ENCODE peak calls at places on chromosomes 3 and 15, in six cellular contexts. E is astrocyte, I is astrocyte of the cerebellum, O is lung, M is foreskin fibroblast, B is thyroid gland. Q is an unnamed sample.

GRCh38 chr15:95134306-95135100 is 903.1 kb downstream of the MCTP2 start:
- DNase-seq in B (no peak), I (no peak), M (peak; percentile 26), E (peak; percentile 46), O (no peak), Q (no peak)

GRCh38 chr15:75532413-75533250 is 46.5 kb downstream of the PTPN9 start:
- DNase-seq in E (peak; percentile 59), M (peak; percentile 88), I (peak; percentile 77), B (peak; percentile 47), O (peak; percentile 36), Q (no peak)

GRCh38 chr3:156171517-156172267 is 51.3 kb downstream of the KCNAB1 start:
- DNase-seq in B (no peak), O (no peak), M (no peak), I (no peak), E (no peak), Q (no peak)

GRCh38 chr3:57094606-57095005 is 34.1 kb downstream of the SPATA12 start:
- DNase-seq in I (no peak), B (no peak), O (no peak), M (peak; percentile 87), E (no peak), Q (no peak)

GRCh38 chr3:13461169-13462124 is 18.7 kb upstream of the HDAC11 start:
- DNase-seq in B (peak; percentile 62), M (peak; percentile 49), I (no peak), O (peak; percentile 51), E (no peak), Q (no peak)

GRCh38 chr3:39485547-39485946 is 18.1 kb downstream of the MOBP start:
- DNase-seq in M (no peak), I (no peak), B (no peak), O (no peak), E (no peak), Q (no peak)

GRCh38 chr3:196163687-196164493 is 47.3 kb downstream of the ZDHHC19 start:
- DNase-seq in O (peak; percentile 54), M (no peak), E (no peak), B (no peak), I (no peak), Q (peak; percentile 44)

GRCh38 chr3:173913397-173913796 is 515.9 kb downstream of the NLGN1 start:
- DNase-seq in O (no peak), I (no peak), M (peak; percentile 45), B (no peak), E (peak; percentile 75), Q (no peak)

GRCh38 chr3:152517517-152517916 is 248.8 kb downstream of the MBNL1 start:
- DNase-seq in E (no peak), M (no peak), I (no peak), O (no peak), B (no peak), Q (no peak)

GRCh38 chr3:55297706-55298105 is 189.4 kb downstream of the WNT5A start:
- DNase-seq in I (no peak), E (no peak), B (no peak), M (peak; percentile 34), O (no peak), Q (peak; percentile 11)

GRCh38 chr3:122271246-122271898 is 53.7 kb upstream of the CSTA start:
- DNase-seq in O (no peak), I (no peak), E (no peak), M (no peak), B (no peak), Q (no peak)

GRCh38 chr15:87648278-87648677 is 608.3 kb downstream of the NTRK3 start:
- DNase-seq in M (no peak), B (no peak), I (peak; percentile 5), E (peak; percentile 59), O (no peak), Q (no peak)

GRCh38 chr3:51568978-51569377 is 30.5 kb downstream of the RAD54L2 start:
- DNase-seq in M (no peak), E (no peak), I (no peak), O (no peak), B (no peak), Q (peak; percentile 13)

GRCh38 chr15:83010709-83011270 is 649 bp downstream of the C15orf40 start:
- DNase-seq in E (peak; percentile 49), M (peak; percentile 89), B (peak; percentile 79), O (peak; percentile 84), I (peak; percentile 64), Q (peak; percentile 32)

GRCh38 chr3:142447308-142447851 is 457 bp downstream of the XRN1 start:
- DNase-seq in E (peak; percentile 46), I (no peak), B (peak; percentile 50), M (peak; percentile 68), O (peak; percentile 39), Q (no peak)

GRCh38 chr3:4782095-4782494 is 197.1 kb upstream of the BHLHE40 start:
- DNase-seq in M (no peak), O (no peak), E (no peak), I (no peak), B (no peak), Q (no peak)

GRCh38 chr3:115830764-115831395 is 207.6 kb downstream of the GAP43 start:
- DNase-seq in I (no peak), E (peak; percentile 32), M (no peak), B (no peak), O (no peak), Q (no peak)

GRCh38 chr3:117736851-117737250 is 1027.3 kb downstream of the TUSC7 start:
- DNase-seq in I (no peak), B (no peak), O (no peak), M (peak; percentile 41), E (peak; percentile 29), Q (no peak)

GRCh38 chr3:172303941-172304558 is 144.2 kb downstream of the GHSR start:
- DNase-seq in M (no peak), I (no peak), B (no peak), E (no peak), O (no peak), Q (no peak)

GRCh38 chr3:31589228-31589627 is 56.5 kb downstream of the STT3B start:
- DNase-seq in B (no peak), I (no peak), O (no peak), E (no peak), M (no peak), Q (no peak)

GRCh38 chr3:42539871-42540714 is 37.6 kb downstream of the VIPR1 start:
- DNase-seq in I (no peak), M (peak; percentile 25), O (peak; percentile 87), B (peak; percentile 76), E (no peak), Q (no peak)

DNA sequence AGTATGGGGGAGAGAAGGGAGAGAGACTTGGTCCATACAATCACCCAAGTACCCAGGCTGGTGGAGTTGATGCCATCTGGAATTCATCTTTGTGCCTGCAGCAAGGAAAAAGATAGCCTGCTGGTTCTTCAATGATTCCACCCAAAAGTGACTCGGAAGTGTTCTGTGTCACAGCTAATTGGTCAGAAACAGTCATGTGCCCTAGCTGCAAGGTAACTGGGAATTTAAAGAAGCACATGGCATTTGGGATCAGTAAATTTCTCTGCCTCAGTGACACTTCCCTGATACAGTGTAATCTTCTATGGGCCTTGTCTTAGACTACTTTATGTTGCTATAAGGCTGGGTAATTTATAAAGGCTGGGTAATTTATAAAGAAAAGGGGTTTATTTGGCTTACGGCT is 17.5 kb downstream of the TLNRD1 start:
- DNase-seq in B (no peak), O (no peak), M (no peak), E (no peak), I (no peak), Q (no peak)
- H3K4me3 ChIP-seq in B (no peak overlapping the region), O (no peak overlapping the region), M (no peak overlapping the region), E (no peak overlapping the region), I (no peak overlapping the region), Q (no peak overlapping the region)

DNA sequence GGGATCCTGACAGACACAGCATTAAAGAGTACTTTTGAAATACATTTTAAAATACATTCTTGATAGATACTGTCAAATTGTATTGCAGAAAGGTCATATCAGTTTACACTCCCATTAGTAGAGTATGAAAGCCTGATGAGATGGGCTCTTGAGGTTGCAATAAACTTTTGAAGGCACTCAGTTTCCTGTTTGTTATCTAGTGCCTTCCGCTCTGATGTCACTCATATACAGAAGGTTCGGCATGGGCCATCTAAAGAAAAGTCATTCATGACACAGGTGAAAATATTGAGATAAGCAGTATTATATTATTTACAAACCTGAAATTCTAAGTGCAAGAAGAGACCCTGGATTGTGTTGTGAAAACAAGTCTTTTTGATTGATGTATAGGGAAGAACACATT is 36.5 kb upstream of the DENND4A start:
- DNase-seq in E (no peak), I (no peak), O (no peak), B (no peak), M (no peak), Q (no peak)
- TF ChIP-seq CTCF in E (no peak), I (no peak), O (no peak), B (no peak), M (no peak), Q (no peak)

DNA sequence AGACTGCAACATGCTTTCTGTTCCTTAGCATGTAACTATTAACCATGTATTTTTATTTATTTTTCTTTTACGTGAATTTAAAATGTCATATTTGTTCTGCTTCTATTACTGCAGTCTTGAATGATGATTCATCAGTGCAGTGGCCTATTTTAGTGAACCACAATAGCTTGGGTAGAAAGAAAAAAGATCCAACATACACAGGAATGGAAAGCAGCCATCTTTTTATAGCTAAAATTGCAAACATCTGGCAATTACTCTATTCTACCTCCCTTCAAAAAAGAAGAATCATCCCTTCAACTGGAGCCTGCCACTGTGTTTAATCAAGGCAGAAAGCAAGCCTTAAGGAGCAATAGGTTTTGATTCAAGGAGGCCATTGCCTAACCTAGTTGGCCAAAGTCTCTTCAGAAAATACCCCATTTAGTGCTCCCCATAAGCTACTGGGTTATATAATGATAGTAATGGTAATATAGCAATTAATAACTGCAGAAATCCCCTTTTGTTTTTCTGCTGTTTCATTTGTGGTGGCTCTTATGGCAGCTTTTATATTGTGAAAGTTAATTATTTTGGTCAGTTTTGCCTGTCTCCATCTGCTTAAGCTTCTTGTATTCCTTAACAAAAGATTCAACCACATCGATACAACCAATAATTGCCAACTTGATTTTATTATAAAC is 267.3 kb downstream of the LPP start:
- DNase-seq in E (peak; percentile 89), O (no peak), M (peak; percentile 89), B (no peak), I (peak; percentile 87), Q (no peak)
- H3K4me3 ChIP-seq in E (no peak overlapping the region), O (no peak overlapping the region), M (no peak overlapping the region), B (no peak overlapping the region), I (no peak overlapping the region), Q (no peak overlapping the region)

GRCh38 chr3:81910244-81910852 is 148.9 kb upstream of the GBE1 start:
- DNase-seq in I (peak; percentile 3), B (no peak), M (peak; percentile 62), E (peak; percentile 12), O (no peak), Q (no peak)
- TF ChIP-seq CTCF in I (peak; percentile 75), B (peak; percentile 48), M (peak; percentile 81), E (peak; percentile 70), O (peak; percentile 36), Q (peak; percentile 78)

Q was measured in retinal pigment epithelial cell.